ENCODE peak calls at places on chromosome 18, in five cellular contexts. M, U, T, S and B are unnamed samples.

GRCh38 chr18:49359732-49360444 is 100.6 kb downstream of the DYM start:
- DNase-seq in M (no peak), U (no peak), T (peak), S (no peak), B (no peak)

GRCh38 chr18:30999186-30999585 is 43.4 kb downstream of the DSC3 start:
- DNase-seq in M (no peak), U (no peak), T (no peak), S (no peak), B (no peak)

GRCh38 chr18:10660485-10660884 is 134.7 kb downstream of the NAPG start:
- DNase-seq in M (no peak), U (no peak), T (peak), S (no peak), B (no peak)

GRCh38 chr18:34867520-34867919 is 157.4 kb downstream of the DTNA start:
- DNase-seq in M (peak), U (no peak), T (no peak), S (peak), B (peak)

GRCh38 chr18:6406075-6406909 is 8.4 kb downstream of the L3MBTL4 start:
- DNase-seq in M (no peak), U (no peak), T (no peak), S (peak), B (no peak)

GRCh38 chr18:46166261-46166970 is 62.2 kb downstream of the HAUS1 start:
- DNase-seq in M (no peak), U (no peak), T (no peak), S (no peak), B (no peak)

GRCh38 chr18:56245856-56246575 is 392.4 kb downstream of the TXNL1 start:
- DNase-seq in M (no peak), U (no peak), T (no peak), S (no peak), B (peak)

GRCh38 chr18:13187498-13187897 is 31.1 kb upstream of the LDLRAD4 start:
- DNase-seq in M (no peak), U (no peak), T (no peak), S (no peak), B (no peak)

GRCh38 chr18:1585881-1586488 is 681.3 kb downstream of the ADCYAP1 start:
- DNase-seq in M (peak), U (peak), T (peak), S (peak), B (peak)

GRCh38 chr18:55732227-55733106 is 144.5 kb upstream of the TCF4 start:
- DNase-seq in M (no peak), U (peak), T (no peak), S (no peak), B (no peak)

DNA sequence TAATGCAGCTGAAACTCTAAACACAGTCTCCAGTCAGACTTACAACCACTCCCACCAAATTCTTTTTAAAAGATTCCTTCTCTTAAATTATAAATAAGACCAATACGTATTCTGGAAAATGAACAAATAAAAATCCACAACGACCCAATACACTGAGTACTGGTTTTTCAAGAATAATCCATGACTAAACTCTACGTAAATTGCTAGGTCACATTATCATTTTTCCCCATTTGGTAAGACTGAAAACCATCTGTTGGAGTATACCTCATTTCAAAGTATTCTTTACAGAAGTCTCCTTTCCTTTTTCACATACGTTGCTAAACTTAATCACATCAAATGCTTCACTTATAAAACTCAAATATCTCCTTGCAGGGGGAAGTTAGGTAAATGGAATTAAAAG is 6.0 kb downstream of the ZNF516 start:
- DNase-seq in M (no peak), U (no peak), T (no peak), S (no peak), B (no peak)
- H3K9ac ChIP-seq in M (no peak), U (no peak), T (no peak), S (no peak), B (no peak)

DNA sequence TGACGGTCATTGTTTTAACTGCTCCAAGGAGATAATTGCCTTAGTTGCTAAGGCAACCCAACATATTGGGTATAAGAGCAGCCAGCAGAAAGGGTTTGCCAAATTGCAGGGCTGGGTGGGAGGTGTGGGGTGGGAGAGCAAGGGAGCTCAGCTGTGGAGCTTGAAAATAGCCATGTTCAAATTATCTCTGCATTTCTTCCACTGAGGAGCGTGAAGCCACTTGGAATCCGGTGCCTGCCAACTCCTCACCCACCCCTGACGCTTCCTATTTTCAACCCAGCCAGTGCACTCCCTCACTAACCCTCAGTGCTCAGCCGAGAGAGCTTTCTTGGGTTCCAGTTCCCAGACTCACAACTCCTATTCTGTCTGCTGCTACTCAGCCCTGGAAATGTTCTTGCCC is 60.9 kb downstream of the SETBP1 start:
- DNase-seq in M (no peak), U (no peak), T (no peak), S (no peak), B (no peak)
- TF ChIP-seq ZBTB33 in M (no peak), U (no peak), T (no peak), S (no peak), B (no peak)

GRCh38 chr18:59961086-59961485 is 61.3 kb downstream of the PMAIP1 start:
- DNase-seq in M (no peak), U (no peak), T (no peak), S (no peak), B (no peak)
- TF ChIP-seq JUND in M (no peak), U (peak), T (no peak), S (no peak), B (no peak)

DNA sequence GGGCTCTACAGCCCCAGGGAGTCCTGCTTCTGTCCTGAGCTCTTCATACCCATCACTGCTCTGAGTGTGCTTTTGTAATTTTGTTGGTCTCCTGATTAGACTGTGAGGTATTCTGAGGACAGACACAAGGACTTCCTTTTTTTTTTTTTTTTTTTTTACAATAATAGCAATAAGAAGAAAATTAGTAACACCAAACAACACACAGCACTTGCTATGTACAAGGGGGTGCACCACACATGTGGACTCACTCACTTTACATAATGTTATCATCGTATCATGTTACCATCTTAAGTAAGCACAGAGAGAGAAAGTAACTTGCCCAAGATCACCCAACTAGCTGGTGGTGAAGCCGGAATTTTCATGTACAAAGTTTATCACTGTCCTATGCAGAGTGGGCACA is 34.5 kb downstream of the MBP start:
- DNase-seq in M (no peak), U (no peak), T (no peak), S (no peak), B (no peak)
- H3K9ac ChIP-seq in M (no peak), U (no peak), T (no peak), S (no peak), B (no peak)

DNA sequence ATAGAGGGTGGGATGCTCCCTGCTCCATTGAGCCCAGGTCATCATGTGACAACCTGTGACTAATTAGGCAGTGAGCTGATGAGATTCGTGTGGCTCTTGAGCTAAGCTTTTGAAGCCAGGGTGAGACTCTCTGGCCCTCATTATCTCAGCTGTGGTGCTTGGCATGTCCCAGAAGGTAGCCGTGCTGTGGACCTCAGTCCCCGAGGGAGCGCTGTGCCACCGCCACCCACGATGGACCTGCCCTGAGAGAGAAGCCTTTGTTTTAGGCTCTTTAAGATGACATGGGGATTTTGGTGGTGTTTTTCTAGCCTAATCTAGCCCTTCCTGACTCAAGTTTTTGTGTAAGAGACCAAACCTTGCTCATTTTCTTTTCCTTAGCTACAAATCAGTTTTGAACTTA is 66.4 kb downstream of the NEDD4L start:
- DNase-seq in M (no peak), U (no peak), T (peak), S (no peak), B (no peak)
- TF ChIP-seq ZBTB33 in M (no peak), U (no peak), T (no peak), S (no peak), B (no peak)

DNA sequence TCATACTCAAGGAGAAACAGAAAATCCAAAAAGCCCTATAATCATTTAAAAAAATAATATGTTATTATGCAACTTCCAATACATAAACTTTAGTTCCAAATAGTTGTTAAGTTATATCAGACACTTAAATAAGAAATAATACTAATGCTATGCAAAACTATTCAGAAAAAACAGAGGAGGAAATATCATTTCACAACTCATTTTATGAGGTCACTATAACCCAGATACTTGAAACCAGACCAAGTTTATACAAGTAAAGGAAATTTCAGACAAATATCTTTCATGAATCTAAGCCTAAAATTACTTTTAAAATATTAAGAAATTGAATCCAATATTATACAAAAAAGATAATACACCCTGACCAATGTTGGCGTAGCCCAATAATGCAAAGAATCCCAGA is 260.8 kb downstream of the CD226 start:
- DNase-seq in M (no peak), U (no peak), T (no peak), S (no peak), B (no peak)
- TF ChIP-seq JUND in M (no peak), U (no peak), T (no peak), S (no peak), B (no peak)

GRCh38 chr18:11996190-11996754 is 15.0 kb downstream of the IMPA2 start:
- DNase-seq in M (no peak), U (no peak), T (no peak), S (no peak), B (no peak)
- H3K9ac ChIP-seq in M (no peak), U (no peak), T (no peak), S (no peak), B (no peak)

GRCh38 chr18:79681484-79682387 is 2.1 kb downstream of the CTDP1 start:
- DNase-seq in M (no peak), U (no peak), T (no peak), S (no peak), B (no peak)

GRCh38 chr18:79683626-79684282 is 4.2 kb downstream of the CTDP1 start:
- DNase-seq in M (no peak), U (no peak), T (no peak), S (no peak), B (no peak)

GRCh38 chr18:79684283-79684631 is 4.7 kb downstream of the CTDP1 start:
- DNase-seq in M (no peak), U (no peak), T (no peak), S (no peak), B (no peak)

GRCh38 chr18:79682481-79682880 is 2.9 kb downstream of the CTDP1 start:
- DNase-seq in M (no peak), U (no peak), T (no peak), S (no peak), B (no peak)

DNA sequence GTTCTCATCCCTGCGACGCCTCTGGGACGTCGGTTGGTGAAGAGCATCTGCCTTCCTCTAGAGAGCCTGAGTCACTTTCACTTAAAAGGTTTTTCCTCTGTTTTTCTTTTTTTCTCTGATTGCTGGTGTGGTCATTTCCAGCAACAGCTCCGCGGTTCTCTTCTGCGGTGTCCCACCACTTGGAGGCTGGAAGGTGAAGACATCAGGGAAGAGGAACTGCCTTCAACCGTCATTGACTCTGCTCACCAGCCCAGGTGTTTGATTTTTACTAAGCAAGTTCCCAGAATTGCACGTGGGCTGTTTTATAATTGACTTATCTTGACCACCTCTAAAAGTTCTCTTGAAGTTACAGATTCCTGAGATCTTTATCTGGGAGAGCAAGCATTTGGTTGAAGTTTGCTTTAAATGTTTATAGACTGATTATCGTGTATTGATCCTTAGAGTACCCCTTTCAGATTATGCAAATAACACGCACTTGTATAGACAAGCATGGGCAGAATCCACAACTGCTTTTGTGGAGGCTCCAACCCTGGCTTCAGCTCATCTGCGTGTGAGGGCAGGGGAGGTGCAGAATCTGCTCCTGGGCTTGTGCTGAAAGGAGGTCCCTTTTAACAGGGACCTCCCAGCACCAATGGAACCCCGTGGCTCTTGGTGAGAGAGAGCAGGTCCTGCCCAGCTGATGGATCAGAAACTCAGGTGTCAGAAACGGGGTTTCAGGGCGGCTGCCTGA is 3.5 kb downstream of the CTDP1 start:
- DNase-seq in M (no peak), U (no peak), T (no peak), S (no peak), B (no peak)
- TF ChIP-seq ZBTB33 in M (no peak), U (no peak), T (no peak), S (no peak), B (no peak)